ENCODE peak calls at places on chromosomes 16 and 17, in five cellular contexts. Z, S, D, M and V are unnamed samples.
A peak's percentile ranks its signal among the peaks of the same experiment; 100 is the strongest.

GRCh38 chr16:51657844-51658243 is 506.8 kb upstream of the SALL1 start:
- DNase-seq in D (no peak), S (no peak), Z (no peak), M (no peak), V (no peak)

GRCh38 chr17:1179635-1180433 is at the start of gene ABR:
- DNase-seq in Z (no peak), S (peak; percentile 54), M (no peak), D (peak; percentile 59), V (no peak)

GRCh38 chr16:59463776-59464175 is 729.7 kb upstream of the GOT2 start:
- DNase-seq in M (no peak), D (no peak), Z (no peak), S (peak; percentile 7), V (no peak)

GRCh38 chr16:86510465-86511261 is at the start of gene FOXF1:
- DNase-seq in M (no peak), S (peak; percentile 83), Z (peak; percentile 48), D (no peak), V (no peak)

GRCh38 chr17:41496803-41497484 is 7.2 kb upstream of the KRT36 start:
- DNase-seq in M (peak; percentile 54), S (peak; percentile 94), D (peak; percentile 96), Z (peak; percentile 91), V (peak; percentile 56)

GRCh38 chr17:81427446-81428120 is 32.3 kb downstream of the BAHCC1 start:
- DNase-seq in Z (no peak), S (no peak), M (no peak), D (no peak), V (no peak)

GRCh38 chr17:1488826-1489275 is 3.6 kb downstream of the MYO1C start:
- DNase-seq in M (no peak), S (no peak), D (no peak), Z (no peak), V (no peak)

GRCh38 chr17:27882162-27882840 is 10.9 kb downstream of the LYRM9 start:
- DNase-seq in M (no peak), Z (no peak), S (no peak), D (no peak), V (no peak)

GRCh38 chr17:35795007-35795870 is at the start of gene MMP28:
- DNase-seq in D (no peak), M (no peak), S (peak; percentile 44), Z (peak; percentile 52), V (no peak)

GRCh38 chr17:22310717-22311686 is 618.7 kb downstream of the KCNJ18 start:
- DNase-seq in Z (peak; percentile 88), D (no peak), M (no peak), S (no peak), V (no peak)

GRCh38 chr16:88466175-88466862 is 13.2 kb downstream of the ZFPM1 start:
- DNase-seq in M (no peak), Z (no peak), D (no peak), S (no peak), V (no peak)

GRCh38 chr16:62967606-62968005 is 931.4 kb upstream of the CDH8 start:
- DNase-seq in M (no peak), D (no peak), Z (no peak), S (no peak), V (no peak)

GRCh38 chr16:26070595-26071170 is 378.9 kb downstream of the HS3ST4 start:
- DNase-seq in D (no peak), Z (no peak), S (no peak), M (no peak), V (no peak)

GRCh38 chr17:43882761-43883415 is 24.4 kb downstream of the MPP2 start:
- DNase-seq in M (no peak), S (no peak), Z (no peak), D (no peak), V (no peak)

GRCh38 chr17:43443381-43443780 is 40.4 kb upstream of the DHX8 start:
- DNase-seq in M (no peak), Z (no peak), D (no peak), S (no peak), V (no peak)

GRCh38 chr17:42578282-42578869 is 847 bp upstream of the PSMC3IP start:
- DNase-seq in M (no peak), D (peak; percentile 94), S (peak; percentile 72), Z (peak; percentile 85), V (peak; percentile 52)

GRCh38 chr16:396605-397004 is 394 bp upstream of the NME4 start:
- DNase-seq in Z (peak; percentile 74), S (peak; percentile 70), M (no peak), D (peak; percentile 73), V (no peak)

GRCh38 chr17:65261682-65262636 is 124.8 kb downstream of the RGS9 start:
- DNase-seq in M (no peak), S (peak; percentile 51), Z (no peak), D (no peak), V (no peak)

GRCh38 chr16:49369638-49370219 is 3.9 kb upstream of the C16orf78 start:
- DNase-seq in Z (no peak), D (no peak), M (no peak), S (no peak), V (no peak)

GRCh38 chr17:19833914-19834313 is 33.8 kb downstream of the ULK2 start:
- DNase-seq in S (no peak), M (no peak), D (no peak), Z (no peak), V (no peak)

GRCh38 chr17:73427198-73427597 is 115.4 kb upstream of the CDC42EP4 start:
- DNase-seq in M (no peak), Z (peak; percentile 59), S (no peak), D (no peak), V (no peak)

GRCh38 chr16:65889533-65889966 is 476.9 kb upstream of the CDH5 start:
- DNase-seq in S (no peak), Z (no peak), M (no peak), D (no peak), V (no peak)

GRCh38 chr16:74608944-74609343 is 2.0 kb upstream of the GLG1 start:
- DNase-seq in S (peak; percentile 24), Z (no peak), D (no peak), M (no peak), V (no peak)

GRCh38 chr16:64914-65255 is 7.5 kb downstream of the RHBDF1 start:
- DNase-seq in D (no peak), Z (no peak), S (no peak), M (no peak), V (no peak)

GRCh38 chr17:6507535-6507934 is 48.8 kb downstream of the PITPNM3 start:
- DNase-seq in M (peak; percentile 30), Z (peak; percentile 71), S (peak; percentile 90), D (peak; percentile 90), V (peak; percentile 20)

GRCh38 chr16:78364501-78364900 is 265.0 kb downstream of the WWOX start:
- DNase-seq in Z (no peak), M (no peak), S (no peak), D (no peak), V (no peak)

GRCh38 chr17:43372273-43372911 is 26.4 kb upstream of the ARL4D start:
- DNase-seq in Z (no peak), S (no peak), M (no peak), D (no peak), V (no peak)

GRCh38 chr16:2040450-2041105 is 7.1 kb downstream of the NTHL1 start:
- DNase-seq in D (no peak), M (no peak), S (no peak), Z (no peak), V (no peak)

GRCh38 chr17:10724546-10725195 is 5.2 kb downstream of the TMEM220 start:
- DNase-seq in D (no peak), Z (no peak), M (no peak), S (no peak), V (no peak)

GRCh38 chr17:12098568-12098967 is 77.9 kb downstream of the MAP2K4 start:
- DNase-seq in Z (no peak), S (no peak), D (no peak), M (no peak), V (no peak)

GRCh38 chr17:79017546-79017945 is 6.4 kb upstream of the C1QTNF1 start:
- DNase-seq in S (no peak), Z (no peak), M (no peak), D (no peak), V (no peak)

GRCh38 chr17:48586355-48586924 is 3.6 kb downstream of the HOXB3 start:
- DNase-seq in S (no peak), D (no peak), Z (no peak), M (no peak), V (no peak)

GRCh38 chr17:61157246-61157887 is 242.3 kb upstream of the TBX2 start:
- DNase-seq in S (peak; percentile 54), M (peak; percentile 61), Z (peak; percentile 67), D (peak; percentile 39), V (no peak)

GRCh38 chr17:72622661-72623433 is 469.6 kb downstream of the SLC39A11 start:
- DNase-seq in M (no peak), S (no peak), D (no peak), Z (no peak), V (no peak)

GRCh38 chr17:50447870-50448573 is 20.7 kb downstream of the CHAD start:
- DNase-seq in Z (peak; percentile 53), M (no peak), D (no peak), S (no peak), V (no peak)

GRCh38 chr17:45020354-45021138 is 30.9 kb downstream of the DCAKD start:
- DNase-seq in Z (no peak), D (no peak), M (no peak), S (peak; percentile 36), V (no peak)

GRCh38 chr16:89096042-89096717 is 2.5 kb downstream of the ACSF3 start:
- DNase-seq in Z (no peak), D (no peak), S (no peak), M (no peak), V (no peak)

GRCh38 chr17:7328009-7328408 is 1.1 kb downstream of the NEURL4 start:
- DNase-seq in M (no peak), S (no peak), Z (no peak), D (no peak), V (no peak)

GRCh38 chr16:49590166-49590871 is 216.7 kb downstream of the C16orf78 start:
- DNase-seq in S (no peak), Z (no peak), D (no peak), M (no peak), V (no peak)

GRCh38 chr16:34078697-34079096 is 619.3 kb downstream of the TP53TG3F start:
- DNase-seq in S (no peak), D (no peak), Z (no peak), M (no peak), V (peak; percentile 0)